ENCODE peak calls at places on chromosome 1, in five cellular contexts. K, P, J, X and C are unnamed samples.

GRCh38 chr1:234961468-234962339 is 166.9 kb downstream of the TOMM20 start:
- DNase-seq in K (no peak), P (no peak), J (peak; percentile 70), X (no peak), C (no peak)

GRCh38 chr1:207926984-207927383 is 16.1 kb upstream of the CD34 start:
- DNase-seq in K (no peak), P (no peak), J (no peak), X (no peak), C (no peak)

GRCh38 chr1:153774780-153775431 is at the start of gene SLC27A3:
- DNase-seq in K (no peak), P (peak; percentile 47), J (peak; percentile 79), X (no peak), C (no peak)

GRCh38 chr1:62746086-62746808 is 37.7 kb upstream of the ATG4C start:
- DNase-seq in K (peak; percentile 33), P (no peak), J (peak; percentile 56), X (no peak), C (no peak)

GRCh38 chr1:241603626-241604337 is 36.4 kb downstream of the CHML start:
- DNase-seq in K (no peak), P (no peak), J (no peak), X (no peak), C (no peak)

GRCh38 chr1:172325562-172325961 is 94.9 kb upstream of the C1orf105 start:
- DNase-seq in K (no peak), P (no peak), J (no peak), X (no peak), C (no peak)

GRCh38 chr1:234933475-234933874 is 195.2 kb downstream of the TOMM20 start:
- DNase-seq in K (no peak), P (no peak), J (peak; percentile 52), X (no peak), C (no peak)

GRCh38 chr1:18657436-18658179 is 27.0 kb downstream of the PAX7 start:
- DNase-seq in K (no peak), P (no peak), J (no peak), X (no peak), C (no peak)

GRCh38 chr1:27891196-27891889 is 19.0 kb downstream of the THEMIS2 start:
- DNase-seq in K (no peak), P (no peak), J (no peak), X (peak; percentile 46), C (peak; percentile 60)

GRCh38 chr1:234921266-234922062 is 207.2 kb downstream of the TOMM20 start:
- DNase-seq in K (no peak), P (no peak), J (peak; percentile 53), X (no peak), C (no peak)

GRCh38 chr1:40530735-40531380 is 579 bp upstream of the ZNF684 start:
- DNase-seq in K (no peak), P (no peak), J (no peak), X (no peak), C (no peak)

GRCh38 chr1:180571832-180572636 is 13.3 kb downstream of the OVAAL start:
- DNase-seq in K (no peak), P (peak; percentile 51), J (no peak), X (no peak), C (no peak)

GRCh38 chr1:10939654-10940450 is 72.6 kb upstream of the TARDBP start:
- DNase-seq in K (no peak), P (peak; percentile 76), J (no peak), X (no peak), C (peak; percentile 55)